ENCODE peak calls at places on chromosomes 1 and 21, in eight cellular contexts. A, I, Y, G, H, R, W and Q are unnamed samples. For H3K9me3, the result is how much of the 10 kb centered on the place peaks cover.

GRCh38 chr1:151060241-151061011 is at the start of gene MLLT11:
- DNase-seq in A (peak), W (peak), H (no peak), R (peak), Y (no peak), G (no peak), I (no peak), Q (no peak)

GRCh38 chr1:214494706-214495105 is 56.7 kb downstream of the PTPN14 start:
- DNase-seq in W (no peak), I (no peak), H (no peak), R (peak), G (no peak), Y (no peak), A (no peak), Q (no peak)

GRCh38 chr1:63223426-63223825 is 98.9 kb upstream of the FOXD3 start:
- DNase-seq in G (no peak), R (no peak), H (no peak), I (no peak), A (no peak), W (no peak), Y (no peak), Q (no peak)

GRCh38 chr21:41663805-41664788 is 102.8 kb downstream of the RIPK4 start:
- DNase-seq in I (no peak), A (no peak), R (no peak), G (no peak), Y (no peak), W (no peak), H (no peak), Q (peak)

GRCh38 chr1:51372561-51372960 is 42.2 kb upstream of the TTC39A start:
- DNase-seq in H (no peak), R (no peak), W (no peak), I (no peak), A (no peak), G (no peak), Y (no peak), Q (no peak)

GRCh38 chr1:241579434-241579833 is 47.3 kb downstream of the KMO start:
- DNase-seq in Y (no peak), H (no peak), I (no peak), R (no peak), G (no peak), W (no peak), A (no peak), Q (no peak)

GRCh38 chr1:202283991-202284390 is 57.7 kb downstream of the UBE2T start:
- DNase-seq in H (no peak), A (no peak), G (no peak), R (peak), Y (no peak), I (no peak), W (no peak), Q (no peak)

GRCh38 chr1:235597867-235598553 is 51.6 kb downstream of the GNG4 start:
- DNase-seq in H (no peak), I (no peak), G (no peak), W (no peak), Y (peak), R (peak), A (no peak), Q (no peak)

GRCh38 chr1:208577381-208577905 is 333.3 kb upstream of the PLXNA2 start:
- DNase-seq in R (no peak), G (no peak), W (no peak), H (no peak), I (no peak), Y (no peak), A (no peak), Q (no peak)

GRCh38 chr1:19650416-19651140 is 6.5 kb downstream of the NBL1 start:
- DNase-seq in Y (no peak), H (no peak), A (no peak), G (no peak), R (no peak), W (peak), I (no peak), Q (no peak)

GRCh38 chr1:205316179-205316578 is 5.4 kb downstream of the NUAK2 start:
- DNase-seq in H (no peak), I (no peak), R (no peak), W (no peak), Y (no peak), A (no peak), G (no peak), Q (no peak)

GRCh38 chr1:236888126-236888525 is 93.0 kb downstream of the MTR start:
- DNase-seq in A (no peak), I (no peak), Y (no peak), R (no peak), H (no peak), G (no peak), W (no peak), Q (no peak)

GRCh38 chr1:64598100-64598571 is 128.2 kb downstream of the CACHD1 start:
- DNase-seq in H (no peak), A (no peak), Y (peak), G (no peak), W (no peak), I (no peak), R (peak), Q (no peak)

GRCh38 chr1:204503122-204503912 is 8.7 kb upstream of the PIK3C2B start:
- DNase-seq in I (no peak), H (no peak), R (peak), G (no peak), A (no peak), Y (peak), W (no peak), Q (peak)

GRCh38 chr1:36622741-36623648 is 140.3 kb upstream of the CSF3R start:
- DNase-seq in A (no peak), R (no peak), H (peak), W (no peak), Y (no peak), I (no peak), G (peak), Q (no peak)

GRCh38 chr1:40153073-40153770 is 8.0 kb upstream of the RLF start:
- DNase-seq in W (no peak), R (peak), A (no peak), G (no peak), I (no peak), Y (peak), H (no peak), Q (peak)

GRCh38 chr1:20731057-20731991 is 1.2 kb downstream of the SH2D5 start:
- DNase-seq in H (no peak), Y (no peak), G (no peak), I (peak), A (no peak), R (no peak), W (no peak), Q (no peak)

GRCh38 chr1:39295901-39296300 is 91.4 kb downstream of the MACF1 start:
- DNase-seq in W (no peak), R (no peak), G (no peak), H (no peak), Y (no peak), A (no peak), I (no peak), Q (no peak)

GRCh38 chr21:44865561-44866280 is 7.8 kb downstream of the PTTG1IP start:
- DNase-seq in G (no peak), I (no peak), W (peak), A (no peak), H (no peak), Y (no peak), R (no peak), Q (no peak)

GRCh38 chr1:75616436-75617433 is 5.8 kb upstream of the SLC44A5 start:
- DNase-seq in A (no peak), H (no peak), I (no peak), G (no peak), W (peak), R (peak), Y (no peak), Q (peak)

GRCh38 chr1:234139966-234140365 is 233.3 kb upstream of the COA6 start:
- DNase-seq in I (peak), W (no peak), H (no peak), R (peak), A (no peak), Y (no peak), G (no peak), Q (no peak)

GRCh38 chr1:33612877-33613487 is 140.5 kb downstream of the ZSCAN20 start:
- DNase-seq in W (peak), H (peak), Y (peak), A (peak), R (peak), I (peak), G (peak), Q (peak)

GRCh38 chr1:77085109-77085508 is 134.1 kb downstream of the PIGK start:
- DNase-seq in Y (no peak), G (no peak), I (no peak), A (no peak), H (no peak), R (no peak), W (no peak), Q (no peak)

GRCh38 chr1:192977089-192977706 is 82.0 kb downstream of the UCHL5 start:
- DNase-seq in Y (no peak), R (no peak), G (no peak), W (no peak), A (no peak), H (no peak), I (no peak), Q (no peak)

GRCh38 chr1:171403396-171403795 is 81.9 kb upstream of the PRRC2C start:
- DNase-seq in I (no peak), R (no peak), Y (no peak), G (no peak), H (no peak), W (no peak), A (no peak), Q (no peak)

GRCh38 chr21:34875830-34876229 is 173.3 kb downstream of the RUNX1 start:
- DNase-seq in W (no peak), G (no peak), A (no peak), Y (no peak), R (no peak), H (no peak), I (no peak), Q (no peak)

GRCh38 chr1:17338706-17339493 is 30.9 kb downstream of the PADI4 start:
- DNase-seq in R (no peak), A (no peak), H (no peak), Y (no peak), W (no peak), G (no peak), I (no peak), Q (no peak)

GRCh38 chr1:145828368-145829016 is 4.5 kb downstream of the POLR3C start:
- DNase-seq in H (no peak), Y (no peak), R (no peak), A (no peak), W (no peak), I (no peak), G (no peak), Q (no peak)

GRCh38 chr1:9038338-9038650 is 12.1 kb upstream of the SLC2A7 start:
- DNase-seq in I (no peak), W (no peak), G (no peak), H (no peak), R (no peak), Y (no peak), A (no peak), Q (no peak)

GRCh38 chr1:33137800-33138199 is 44.0 kb downstream of the TRIM62 start:
- DNase-seq in A (peak), H (no peak), W (peak), Y (no peak), G (no peak), R (no peak), I (no peak), Q (peak)

GRCh38 chr1:218401896-218402770 is 57.0 kb downstream of the TGFB2 start:
- DNase-seq in R (peak), A (no peak), I (no peak), Y (peak), W (no peak), H (no peak), G (no peak), Q (peak)

GRCh38 chr1:173294853-173295252 is 87.7 kb upstream of the TNFSF4 start:
- DNase-seq in A (no peak), R (peak), Y (no peak), G (no peak), I (no peak), H (no peak), W (no peak), Q (no peak)

GRCh38 chr1:4633346-4633745 is 21.1 kb upstream of the AJAP1 start:
- DNase-seq in Y (no peak), I (no peak), H (no peak), A (no peak), W (no peak), G (no peak), R (no peak), Q (no peak)

GRCh38 chr1:200971955-200972711 is 51.4 kb downstream of the KIF21B start:
- DNase-seq in Y (peak), I (no peak), H (peak), G (peak), A (peak), W (peak), R (no peak), Q (no peak)

GRCh38 chr1:223759273-223759672 is 46.9 kb downstream of the CAPN2 start:
- DNase-seq in I (no peak), H (no peak), A (no peak), W (no peak), Y (no peak), R (no peak), G (no peak), Q (no peak)

GRCh38 chr1:108889706-108890105 is 12.9 kb downstream of the GPSM2 start:
- DNase-seq in R (no peak), Y (no peak), A (no peak), G (no peak), H (no peak), W (no peak), I (no peak), Q (no peak)

GRCh38 chr1:208244584-208244916 is 366 bp upstream of the PLXNA2 start:
- DNase-seq in W (no peak), Y (no peak), I (no peak), H (no peak), R (no peak), A (no peak), G (no peak), Q (no peak)

GRCh38 chr1:55456961-55457360 is 241.8 kb upstream of the USP24 start:
- DNase-seq in Y (no peak), W (no peak), G (no peak), I (no peak), R (no peak), A (no peak), H (no peak), Q (no peak)

GRCh38 chr1:39412892-39413291 is 78.5 kb upstream of the BMP8A start:
- DNase-seq in W (no peak), A (no peak), R (no peak), G (no peak), Y (no peak), H (no peak), I (no peak), Q (no peak)

GRCh38 chr1:89873757-89874156 is 52.9 kb downstream of the LRRC8D start:
- DNase-seq in H (no peak), G (no peak), A (no peak), R (peak), I (no peak), Y (no peak), W (no peak), Q (no peak)

DNA sequence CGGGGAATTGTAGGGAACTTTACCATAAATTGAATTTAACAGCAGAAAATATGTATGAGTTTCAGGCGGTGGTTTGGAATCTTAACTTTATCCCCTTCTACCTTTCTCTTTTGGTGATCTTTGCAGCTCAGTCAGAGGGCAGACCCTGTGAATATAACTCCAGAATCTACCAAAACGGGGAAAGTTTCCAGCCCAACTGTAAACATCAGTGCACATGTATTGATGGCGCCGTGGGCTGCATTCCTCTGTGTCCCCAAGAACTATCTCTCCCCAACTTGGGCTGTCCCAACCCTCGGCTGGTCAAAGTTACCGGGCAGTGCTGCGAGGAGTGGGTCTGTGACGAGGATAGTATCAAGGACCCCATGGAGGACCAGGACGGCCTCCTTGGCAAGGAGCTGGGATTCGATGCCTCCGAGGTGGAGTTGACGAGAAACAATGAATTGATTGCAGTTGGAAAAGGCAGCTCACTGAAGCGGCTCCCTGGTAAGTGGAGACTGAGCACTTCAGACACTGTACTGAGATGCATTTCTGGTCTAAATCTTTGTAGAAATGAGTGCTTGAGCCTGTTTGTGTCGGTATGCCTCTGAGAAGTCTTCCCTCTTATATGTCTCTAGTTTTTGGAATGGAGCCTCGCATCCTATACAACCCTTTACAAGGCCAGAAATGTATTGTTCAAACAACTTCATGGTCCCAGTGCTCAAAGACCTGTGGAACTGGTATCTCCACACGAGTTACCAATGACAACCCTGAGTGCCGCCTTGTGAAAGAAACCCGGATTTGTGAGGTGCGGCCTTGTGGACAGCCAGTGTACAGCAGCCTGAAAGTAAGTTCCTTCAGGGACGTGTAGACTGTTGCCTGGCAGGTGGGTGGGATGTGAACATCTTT is 1.5 kb downstream of the CCN1 start:
- DNase-seq in R (peak), I (peak), Y (peak), W (no peak), G (peak), A (peak), H (no peak), Q (no peak)
- TF ChIP-seq CTCF in R (peak), I (peak), Y (peak), W (no peak), G (no peak), A (peak), H (no peak), Q (no peak)

GRCh38 chr21:23876925-23877558 is 1730.2 kb downstream of the MRPL39 start:
- DNase-seq in H (no peak), G (no peak), Y (no peak), A (no peak), W (no peak), I (no peak), R (no peak), Q (no peak)
- H3K9me3 ChIP-seq in H (under half), G (under half), Y (under half), A (under half), W (under half), I (under half), R (under half), Q (under half)

DNA sequence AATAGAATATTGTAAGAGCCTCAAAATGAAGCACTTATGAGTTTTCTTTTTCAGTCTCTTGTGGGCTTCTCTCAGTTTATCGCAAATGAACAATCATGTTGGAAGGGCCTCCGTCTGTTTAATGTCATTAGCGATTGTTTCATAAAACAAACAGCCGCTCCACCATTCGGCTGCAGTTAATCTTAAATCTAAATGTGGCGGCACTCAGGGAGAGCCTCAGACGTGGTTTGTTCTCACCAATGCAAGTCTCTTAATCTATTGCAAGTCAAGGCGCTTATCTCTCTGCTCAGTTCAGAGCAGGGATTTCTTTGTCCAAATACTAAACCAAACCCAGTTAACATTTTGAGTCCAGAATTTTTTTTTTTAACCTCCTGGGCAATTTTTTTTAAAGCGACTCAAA is 35.0 kb upstream of the ESRRG start:
- DNase-seq in H (no peak), R (no peak), W (no peak), A (no peak), I (no peak), Y (no peak), G (no peak), Q (no peak)
- H3K4me3 ChIP-seq in H (no peak), R (no peak), W (no peak), A (peak), I (no peak), Y (no peak), G (no peak), Q (no peak)

GRCh38 chr1:109918077-109918606 is 7.5 kb downstream of the CSF1 start:
- DNase-seq in G (no peak), H (no peak), Y (no peak), A (no peak), I (no peak), W (no peak), R (no peak), Q (no peak)
- TF ChIP-seq CTCF in G (no peak), H (no peak), Y (peak), A (no peak), I (no peak), W (no peak), R (no peak), Q (no peak)

DNA sequence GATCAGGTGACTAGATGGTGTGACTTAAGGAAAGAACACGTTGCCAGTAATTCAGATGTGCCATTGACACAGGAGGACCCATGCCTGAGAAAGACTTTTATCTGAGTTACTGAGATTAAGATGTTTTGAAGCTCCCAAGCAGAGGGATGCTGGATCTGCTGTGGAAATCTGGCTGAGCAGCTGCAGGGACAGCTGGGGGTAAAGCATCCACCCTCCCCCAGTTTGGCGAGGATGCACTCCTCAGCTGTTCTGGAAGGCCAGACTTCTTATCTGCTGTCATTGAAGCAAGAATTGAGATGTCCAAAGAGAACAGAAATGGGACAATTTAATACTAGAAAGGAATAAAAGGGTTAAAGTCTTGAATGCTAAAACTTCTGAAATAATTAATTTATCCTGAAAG is 25.7 kb downstream of the TTC3 start:
- DNase-seq in G (no peak), H (no peak), Y (no peak), R (no peak), I (no peak), W (no peak), A (no peak), Q (no peak)
- H3K9me3 ChIP-seq in G (under half), H (under half), Y (under half), R (under half), I (under half), W (under half), A (under half), Q (under half)

GRCh38 chr1:2154022-2154421 is 40.5 kb downstream of the FAAP20 start:
- DNase-seq in Y (no peak), R (no peak), A (no peak), I (no peak), H (no peak), W (no peak), G (no peak), Q (no peak)
- H3K4me3 ChIP-seq in Y (no peak), R (no peak), A (no peak), I (no peak), H (no peak), W (no peak), G (no peak), Q (no peak)

GRCh38 chr1:31505884-31506497 is 70.3 kb upstream of the TINAGL1 start:
- DNase-seq in I (no peak), W (no peak), G (no peak), A (no peak), R (peak), H (no peak), Y (peak), Q (no peak)

GRCh38 chr1:31510304-31510703 is 66.0 kb upstream of the TINAGL1 start:
- DNase-seq in A (no peak), W (no peak), Y (no peak), H (no peak), R (no peak), I (no peak), G (no peak), Q (no peak)

GRCh38 chr1:31509124-31510072 is 66.9 kb upstream of the TINAGL1 start:
- DNase-seq in W (no peak), Y (no peak), I (no peak), R (no peak), A (no peak), G (no peak), H (no peak), Q (no peak)

GRCh38 chr1:31507221-31507620 is 69.1 kb upstream of the TINAGL1 start:
- DNase-seq in W (no peak), I (no peak), G (no peak), A (no peak), R (no peak), H (no peak), Y (no peak), Q (no peak)

GRCh38 chr1:31507676-31508530 is 68.4 kb upstream of the TINAGL1 start:
- DNase-seq in H (no peak), Y (no peak), R (no peak), W (no peak), G (no peak), I (no peak), A (no peak), Q (no peak)
- TF ChIP-seq CTCF in H (no peak), Y (no peak), R (no peak), W (no peak), G (no peak), I (no peak), A (no peak), Q (no peak)

GRCh38 chr21:9780441-9780937 is 740.9 kb upstream of the TPTE start:
- DNase-seq in W (no peak), Y (no peak), H (no peak), R (no peak), I (peak), G (no peak), A (no peak), Q (no peak)
- H3K9me3 ChIP-seq in W (under half), Y (under half), H (under half), R (under half), I (under half), G (under half), A (under half), Q (half or more)